ENCODE peak calls at places on chromosomes 6 and 20, in eight cellular contexts. X is A549, L is BE2C, J is fibroblast of lung, Z is GM06990, K is stomach, R is breast epithelium, A is SJSA1. Y is an unnamed sample.

GRCh38 chr6:1790684-1791083 is 181.0 kb downstream of the FOXC1 start:
- DNase-seq in X (no peak), L (no peak), J (no peak), Z (no peak), K (no peak), R (no peak), A (no peak), Y (no peak)

GRCh38 chr6:154403803-154404202 is 47.2 kb upstream of the IPCEF1 start:
- DNase-seq in X (no peak), L (no peak), J (peak), Z (no peak), K (peak), R (no peak), A (peak), Y (no peak)

GRCh38 chr6:7899046-7899888 is 11.3 kb downstream of the TXNDC5 start:
- DNase-seq in X (peak), L (no peak), J (peak), Z (no peak), K (no peak), R (no peak), A (no peak), Y (no peak)

GRCh38 chr6:135935951-135936601 is 84.6 kb downstream of the PDE7B start:
- DNase-seq in X (peak), L (no peak), J (peak), Z (no peak), K (no peak), R (no peak), A (no peak), Y (no peak)

GRCh38 chr6:119738425-119738824 is 388.9 kb upstream of the MAN1A1 start:
- DNase-seq in X (no peak), L (no peak), J (no peak), Z (no peak), K (no peak), R (no peak), A (no peak), Y (no peak)

GRCh38 chr6:142918339-142919042 is 26.5 kb downstream of the HIVEP2 start:
- DNase-seq in X (no peak), L (no peak), J (no peak), Z (no peak), K (no peak), R (no peak), A (no peak), Y (no peak)

GRCh38 chr6:166826264-166826663 is 130.1 kb downstream of the RNASET2 start:
- DNase-seq in X (no peak), L (no peak), J (no peak), Z (no peak), K (no peak), R (no peak), A (no peak), Y (no peak)

GRCh38 chr6:52595000-52595795 is 18.3 kb upstream of the TRAM2 start:
- DNase-seq in X (no peak), L (peak), J (peak), Z (peak), K (no peak), R (no peak), A (peak), Y (peak)

GRCh38 chr20:37693629-37694626 is at the start of gene CTNNBL1:
- DNase-seq in X (peak), L (peak), J (peak), Z (peak), K (peak), R (peak), A (peak), Y (peak)

GRCh38 chr20:36238760-36239159 is 2.5 kb downstream of the AAR2 start:
- DNase-seq in X (no peak), L (no peak), J (no peak), Z (no peak), K (no peak), R (no peak), A (no peak), Y (no peak)

GRCh38 chr20:57482796-57483195 is 42.1 kb downstream of the CTCFL start:
- DNase-seq in X (no peak), L (no peak), J (no peak), Z (no peak), K (no peak), R (no peak), A (no peak), Y (no peak)

GRCh38 chr6:81668615-81669047 is 83.8 kb downstream of the TENT5A start:
- DNase-seq in X (no peak), L (no peak), J (no peak), Z (no peak), K (no peak), R (no peak), A (no peak), Y (no peak)

GRCh38 chr6:30688569-30688968 is 2.1 kb upstream of the PPP1R18 start:
- DNase-seq in X (no peak), L (no peak), J (no peak), Z (peak), K (no peak), R (no peak), A (no peak), Y (no peak)

GRCh38 chr20:51402201-51402600 is 140.3 kb downstream of the NFATC2 start:
- DNase-seq in X (no peak), L (no peak), J (peak), Z (no peak), K (no peak), R (peak), A (no peak), Y (no peak)

GRCh38 chr20:49929142-49929494 is 7.1 kb upstream of the RNF114 start:
- DNase-seq in X (no peak), L (no peak), J (no peak), Z (no peak), K (no peak), R (no peak), A (no peak), Y (no peak)

GRCh38 chr20:32452776-32453466 is 94.8 kb downstream of the ASXL1 start:
- DNase-seq in X (no peak), L (no peak), J (no peak), Z (no peak), K (no peak), R (no peak), A (no peak), Y (no peak)

GRCh38 chr6:88891135-88891845 is 72.1 kb downstream of the RNGTT start:
- DNase-seq in X (no peak), L (no peak), J (no peak), Z (no peak), K (no peak), R (no peak), A (no peak), Y (no peak)

GRCh38 chr6:14280006-14280510 is 162.5 kb downstream of the CD83 start:
- DNase-seq in X (no peak), L (no peak), J (no peak), Z (no peak), K (no peak), R (no peak), A (no peak), Y (no peak)

GRCh38 chr6:56246544-56246940 is 838 bp downstream of the COL21A1 start:
- DNase-seq in X (no peak), L (no peak), J (no peak), Z (no peak), K (no peak), R (no peak), A (no peak), Y (no peak)

GRCh38 chr20:51456511-51457280 is 85.8 kb downstream of the NFATC2 start:
- DNase-seq in X (peak), L (peak), J (peak), Z (no peak), K (peak), R (peak), A (peak), Y (peak)

GRCh38 chr20:7516631-7517051 is 423.6 kb downstream of the HAO1 start:
- DNase-seq in X (no peak), L (no peak), J (no peak), Z (no peak), K (no peak), R (no peak), A (no peak), Y (no peak)

GRCh38 chr6:20367716-20368485 is 33.8 kb upstream of the E2F3 start:
- DNase-seq in X (no peak), L (no peak), J (no peak), Z (no peak), K (no peak), R (no peak), A (no peak), Y (no peak)

GRCh38 chr20:5160882-5161281 is 34.1 kb downstream of the CDS2 start:
- DNase-seq in X (no peak), L (no peak), J (peak), Z (no peak), K (no peak), R (no peak), A (no peak), Y (no peak)

GRCh38 chr20:37773260-37773825 is 79.5 kb downstream of the CTNNBL1 start:
- DNase-seq in X (no peak), L (no peak), J (no peak), Z (no peak), K (no peak), R (no peak), A (no peak), Y (no peak)

GRCh38 chr6:20687494-20687893 is 153.2 kb downstream of the CDKAL1 start:
- DNase-seq in X (no peak), L (no peak), J (no peak), Z (no peak), K (no peak), R (no peak), A (no peak), Y (no peak)

GRCh38 chr6:73691512-73691911 is 4.5 kb upstream of the CD109 start:
- DNase-seq in X (no peak), L (no peak), J (no peak), Z (no peak), K (no peak), R (no peak), A (no peak), Y (no peak)

GRCh38 chr6:15619330-15619729 is 43.5 kb downstream of the DTNBP1 start:
- DNase-seq in X (no peak), L (no peak), J (no peak), Z (no peak), K (no peak), R (no peak), A (no peak), Y (no peak)
- H3K4me3 ChIP-seq in X (no peak), L (no peak), J (no peak), Z (no peak), K (no peak), R (no peak), A (no peak), Y (no peak)

DNA sequence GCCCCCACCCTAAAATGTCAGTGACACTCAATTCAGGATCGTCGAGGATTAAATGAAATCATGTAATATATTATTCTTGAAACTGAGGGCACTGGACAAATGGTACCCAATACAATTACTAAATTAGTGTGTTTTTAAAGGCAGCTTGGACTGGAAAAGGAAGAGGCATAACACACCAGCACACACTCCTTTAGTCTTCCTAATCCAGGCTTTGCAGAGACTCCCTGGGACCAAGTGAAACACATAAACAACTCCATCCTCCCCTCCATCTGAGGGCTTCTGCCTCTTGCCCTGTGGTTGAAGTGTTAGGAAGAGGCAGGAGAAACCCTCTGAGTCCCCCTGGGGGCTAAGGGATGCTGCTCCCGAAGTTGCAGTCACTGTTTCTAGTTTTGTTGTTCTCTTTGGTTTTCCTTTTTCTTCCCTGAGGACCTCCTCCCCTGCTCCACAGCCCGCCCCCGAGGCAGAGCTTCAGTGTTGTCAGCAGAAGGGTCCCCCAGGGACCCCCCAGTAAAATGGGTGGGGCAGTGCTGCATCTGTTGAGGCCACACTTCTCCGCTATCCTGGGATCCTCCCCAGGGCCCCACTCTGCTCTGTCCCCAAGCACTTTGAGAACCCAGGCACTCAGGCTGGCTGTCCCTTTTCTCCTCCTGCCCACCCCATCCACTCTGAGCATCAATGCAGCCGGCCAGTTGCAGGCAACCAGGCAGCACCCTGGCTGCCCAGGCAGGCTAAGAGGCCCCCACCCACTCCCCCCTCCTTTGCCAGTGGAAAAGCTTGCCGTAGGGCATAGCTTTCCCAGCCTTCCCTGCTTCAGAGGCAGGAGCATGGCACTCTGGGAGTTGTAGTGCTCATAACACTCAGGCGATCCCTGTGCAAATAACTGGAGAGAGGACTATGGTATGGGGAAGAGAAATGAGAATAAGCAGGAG is 5.9 kb downstream of the TMEM63B start:
- DNase-seq in X (peak), L (peak), J (peak), Z (no peak), K (peak), R (peak), A (peak), Y (peak)
- H3K4me3 ChIP-seq in X (no peak), L (peak), J (peak), Z (no peak), K (no peak), R (peak), A (no peak), Y (no peak)

GRCh38 chr20:33863440-33864323 is 52.5 kb downstream of the CHMP4B start:
- DNase-seq in X (no peak), L (peak), J (no peak), Z (no peak), K (no peak), R (no peak), A (no peak), Y (no peak)

GRCh38 chr20:33865761-33866160 is 54.6 kb downstream of the CHMP4B start:
- DNase-seq in X (no peak), L (no peak), J (no peak), Z (no peak), K (no peak), R (no peak), A (no peak), Y (no peak)

GRCh38 chr20:33861458-33861857 is 50.3 kb downstream of the CHMP4B start:
- DNase-seq in X (no peak), L (no peak), J (no peak), Z (no peak), K (no peak), R (no peak), A (no peak), Y (no peak)

GRCh38 chr20:33864324-33864963 is 53.3 kb downstream of the CHMP4B start:
- DNase-seq in X (no peak), L (peak), J (no peak), Z (no peak), K (no peak), R (no peak), A (no peak), Y (no peak)

DNA sequence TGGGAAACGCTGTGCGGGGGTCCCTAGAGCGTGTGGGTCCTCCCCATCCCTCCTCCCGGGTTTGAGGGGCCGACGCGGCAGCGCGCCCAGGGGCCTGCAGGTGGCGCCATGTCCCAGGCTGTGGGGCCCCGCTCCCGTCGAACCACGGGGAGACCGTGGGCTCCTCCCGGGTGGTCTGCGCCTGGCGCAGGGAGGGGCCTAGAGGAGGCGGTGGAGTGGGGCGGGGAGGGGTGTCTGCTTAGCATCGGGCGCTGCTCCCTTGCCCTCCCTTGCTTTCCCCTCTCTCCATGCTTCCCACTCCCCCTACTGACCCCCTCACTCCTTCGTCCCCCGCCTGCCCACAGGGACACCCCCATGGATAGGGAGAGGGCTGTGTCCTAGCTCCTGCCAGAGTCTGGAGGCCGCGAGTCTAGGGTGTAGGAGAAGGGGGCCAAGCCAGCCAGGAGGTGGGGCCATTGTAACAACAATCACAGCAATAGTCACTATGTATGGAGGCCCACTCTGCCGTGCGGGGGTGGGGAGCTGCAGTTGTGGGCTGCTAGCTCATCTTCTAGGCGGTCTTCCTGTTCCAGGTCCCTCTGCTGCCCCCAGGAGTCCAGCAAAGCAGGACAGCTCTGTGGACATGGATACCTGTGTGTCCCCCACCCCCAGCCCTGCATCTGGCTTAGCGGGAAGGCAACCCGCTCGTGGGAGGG is 51.7 kb downstream of the CHMP4B start:
- DNase-seq in X (peak), L (peak), J (peak), Z (peak), K (peak), R (peak), A (peak), Y (peak)
- H3K4me3 ChIP-seq in X (no peak), L (peak), J (peak), Z (no peak), K (peak), R (peak), A (peak), Y (peak)

GRCh38 chr6:137864812-137865508 is 2.1 kb upstream of the TNFAIP3 start:
- DNase-seq in X (no peak), L (no peak), J (no peak), Z (no peak), K (no peak), R (no peak), A (no peak), Y (no peak)
- H3K4me3 ChIP-seq in X (no peak), L (no peak), J (no peak), Z (no peak), K (no peak), R (no peak), A (no peak), Y (no peak)

Y was measured in HAP-1.